ENCODE peak calls at places on chromosomes 5 and 9, in four cellular contexts. E is mesendoderm, R is H9, W is IMR-90. A is an unnamed sample.

GRCh38 chr5:158553195-158553945 is 546.3 kb downstream of the EBF1 start:
- DNase-seq in W (no peak), E (no peak), R (no peak), A (no peak)

GRCh38 chr9:91151014-91151740 is 210.5 kb downstream of the AUH start:
- DNase-seq in R (no peak), W (peak), E (no peak), A (no peak)

GRCh38 chr5:128579111-128579510 is 41.1 kb upstream of the FBN2 start:
- DNase-seq in W (peak), R (no peak), E (no peak), A (peak)

GRCh38 chr5:88480766-88481499 is 212.3 kb upstream of the TMEM161B start:
- DNase-seq in E (no peak), R (no peak), W (no peak), A (no peak)

GRCh38 chr5:1343931-1344901 is 683 bp downstream of the CLPTM1L start:
- DNase-seq in E (peak), R (no peak), W (peak), A (no peak)

GRCh38 chr5:6585168-6585567 is 47.7 kb downstream of the NSUN2 start:
- DNase-seq in E (no peak), W (no peak), R (no peak), A (no peak)

GRCh38 chr9:19498015-19498414 is 89.2 kb downstream of the ACER2 start:
- DNase-seq in R (no peak), E (no peak), W (peak), A (no peak)

GRCh38 chr5:87300744-87301143 is 33.1 kb downstream of the RASA1 start:
- DNase-seq in E (peak), W (peak), R (no peak), A (peak)

GRCh38 chr9:84002344-84002743 is 21.7 kb downstream of the RMI1 start:
- DNase-seq in R (no peak), E (no peak), W (peak), A (no peak)

GRCh38 chr5:95410269-95410668 is 19.1 kb downstream of the FAM81B start:
- DNase-seq in E (no peak), W (no peak), R (no peak), A (peak)

GRCh38 chr5:153900703-153901395 is 137.9 kb downstream of the FAM114A2 start:
- DNase-seq in E (no peak), R (no peak), W (peak), A (peak)

GRCh38 chr5:169099801-169100734 is 200.9 kb downstream of the SLIT3 start:
- DNase-seq in W (no peak), R (no peak), E (no peak), A (peak)

GRCh38 chr5:50969207-50970145 is 303.0 kb downstream of the PARP8 start:
- DNase-seq in E (peak), W (no peak), R (peak), A (no peak)

GRCh38 chr5:152051499-152052454 is 127.1 kb upstream of the GLRA1 start:
- DNase-seq in W (no peak), E (peak), R (peak), A (peak)

GRCh38 chr5:44770936-44771717 is 37.6 kb upstream of the MRPS30 start:
- DNase-seq in R (no peak), E (no peak), W (no peak), A (no peak)

GRCh38 chr5:75558221-75558620 is 46.5 kb downstream of the POLK start:
- DNase-seq in R (no peak), E (no peak), W (no peak), A (no peak)

GRCh38 chr5:1151316-1151715 is 39.5 kb upstream of the SLC12A7 start:
- DNase-seq in R (no peak), E (no peak), W (no peak), A (no peak)

GRCh38 chr9:22423566-22423965 is 23.1 kb upstream of the DMRTA1 start:
- DNase-seq in W (no peak), E (no peak), R (no peak), A (no peak)

GRCh38 chr9:16417101-16417500 is 453.4 kb downstream of the BNC2 start:
- DNase-seq in E (no peak), R (no peak), W (peak), A (no peak)

GRCh38 chr5:125461641-125462072 is 715.2 kb upstream of the ZNF608 start:
- DNase-seq in W (no peak), R (no peak), E (no peak), A (no peak)

GRCh38 chr9:86766912-86767311 is 180.4 kb downstream of the GAS1 start:
- DNase-seq in E (peak), R (no peak), W (peak), A (peak)

GRCh38 chr9:17349816-17350215 is 215.0 kb downstream of the CNTLN start:
- DNase-seq in R (no peak), E (peak), W (peak), A (no peak)

DNA sequence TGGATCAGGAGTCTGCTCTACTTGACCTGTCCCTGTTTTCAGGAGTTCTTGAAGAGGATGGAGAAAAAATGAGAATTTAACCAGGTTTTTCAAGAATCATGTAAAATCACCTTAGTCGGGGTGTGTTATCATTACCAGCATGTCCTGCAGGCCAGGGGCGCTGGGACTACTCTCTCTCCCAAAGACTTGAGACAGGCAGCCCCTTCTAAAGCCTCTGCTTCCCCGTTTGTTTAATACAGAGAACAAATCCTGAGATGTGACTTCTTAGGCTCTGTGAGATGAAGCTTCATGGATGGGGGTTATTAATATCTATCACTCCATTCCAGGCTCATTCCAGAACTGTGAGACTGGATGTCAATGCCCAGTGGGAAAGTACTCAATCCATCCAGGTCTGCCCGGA is 3.0 kb downstream of the PAX5 start:
- DNase-seq in E (no peak), R (no peak), W (no peak), A (no peak)
- H3K4me2 ChIP-seq in E (no peak), R (no peak), W (no peak), A (no peak)

DNA sequence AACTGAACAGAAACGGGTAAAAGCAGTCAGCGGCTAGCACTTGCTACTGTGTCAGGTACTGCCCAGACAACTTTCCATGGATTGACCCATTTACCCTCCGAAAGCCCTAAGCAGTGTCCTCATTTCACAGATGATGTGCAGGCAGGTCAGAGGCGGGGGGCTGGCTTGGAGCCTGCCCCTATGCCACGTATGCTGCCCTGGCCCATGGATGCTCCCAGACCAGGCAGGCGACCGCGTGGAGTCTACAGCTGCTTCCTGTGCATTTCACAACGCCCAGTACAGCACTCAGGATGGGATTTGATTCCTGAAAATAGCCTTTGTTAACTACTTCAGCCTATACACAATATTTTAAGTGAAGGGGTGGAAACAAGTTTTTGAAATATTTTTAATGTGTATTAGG is 202.9 kb downstream of the NXNL2 start:
- DNase-seq in E (no peak), W (peak), R (no peak), A (no peak)
- H2BK120ac ChIP-seq in E (no peak), W (no peak), R (no peak), A (no peak)

GRCh38 chr9:134063088-134063875 is 4.5 kb downstream of the BRD3 start:
- DNase-seq in W (no peak), R (peak), E (no peak), A (no peak)
- H3K4me2 ChIP-seq in W (no peak), R (no peak), E (no peak), A (no peak)

GRCh38 chr5:5062903-5063302 is 77.2 kb upstream of the ADAMTS16 start:
- DNase-seq in W (no peak), R (no peak), E (no peak), A (no peak)

GRCh38 chr5:5063533-5063953 is 76.6 kb upstream of the ADAMTS16 start:
- DNase-seq in E (peak), W (no peak), R (peak), A (no peak)

GRCh38 chr5:5065472-5065871 is 74.7 kb upstream of the ADAMTS16 start:
- DNase-seq in R (no peak), E (no peak), W (no peak), A (no peak)

GRCh38 chr5:5069851-5070250 is 70.3 kb upstream of the ADAMTS16 start:
- DNase-seq in E (no peak), W (no peak), R (no peak), A (peak)

DNA sequence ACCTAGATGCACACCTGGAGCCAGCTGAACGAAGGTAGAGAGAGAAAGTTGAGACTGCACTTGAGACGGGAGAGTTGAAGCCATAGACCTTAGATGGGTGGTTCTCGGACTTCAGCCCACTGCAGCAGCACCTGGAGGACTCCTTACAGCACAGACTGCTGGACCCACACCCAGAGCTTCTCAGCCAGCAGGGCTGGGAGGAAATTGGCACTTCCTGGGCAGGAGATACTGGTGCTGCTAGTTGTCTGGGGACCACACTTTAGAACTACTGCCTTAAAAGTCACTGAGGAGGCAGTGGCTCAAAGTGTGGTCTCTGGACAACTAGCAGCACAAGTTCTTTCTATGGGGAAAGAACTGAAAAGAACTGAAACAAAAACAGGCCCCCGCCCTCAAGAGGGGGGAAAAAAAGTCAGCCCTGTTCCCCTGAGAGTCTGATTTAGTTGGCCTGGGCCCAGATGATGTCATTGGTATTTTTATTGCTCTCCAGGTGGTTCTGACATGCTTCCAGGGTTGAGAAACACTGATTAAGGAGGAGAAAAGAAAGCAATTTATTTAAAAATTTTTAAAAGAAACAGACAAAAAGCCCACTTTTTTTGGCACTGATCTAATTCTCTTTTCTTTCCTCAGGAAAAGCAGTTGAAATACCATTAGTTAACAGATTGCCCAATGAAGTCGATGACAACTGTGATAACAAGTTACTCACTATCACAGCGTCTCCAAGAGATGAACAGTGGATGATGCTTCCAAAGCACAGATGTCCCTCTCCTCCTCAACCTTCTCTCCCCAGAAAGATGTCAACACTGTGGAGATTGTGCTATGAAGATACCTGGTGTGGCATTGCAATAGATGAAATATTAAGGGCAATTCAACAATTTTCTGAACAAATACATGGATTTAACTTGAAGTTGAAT is 73.6 kb upstream of the ADAMTS16 start:
- DNase-seq in R (no peak), E (peak), W (no peak), A (no peak)
- H2BK120ac ChIP-seq in R (no peak), E (no peak), W (no peak), A (no peak)

GRCh38 chr9:127927457-127928231 is 2.9 kb downstream of the PIP5KL1 start:
- DNase-seq in E (peak), R (peak), W (no peak), A (peak)

GRCh38 chr9:127925959-127926949 is 4.3 kb downstream of the PIP5KL1 start:
- DNase-seq in R (no peak), W (no peak), E (no peak), A (no peak)

GRCh38 chr9:127924736-127925444 is 5.7 kb downstream of the PIP5KL1 start:
- DNase-seq in E (no peak), W (no peak), R (no peak), A (no peak)

GRCh38 chr9:127928232-127929043 is 2.1 kb downstream of the PIP5KL1 start:
- DNase-seq in R (peak), E (no peak), W (no peak), A (no peak)

DNA sequence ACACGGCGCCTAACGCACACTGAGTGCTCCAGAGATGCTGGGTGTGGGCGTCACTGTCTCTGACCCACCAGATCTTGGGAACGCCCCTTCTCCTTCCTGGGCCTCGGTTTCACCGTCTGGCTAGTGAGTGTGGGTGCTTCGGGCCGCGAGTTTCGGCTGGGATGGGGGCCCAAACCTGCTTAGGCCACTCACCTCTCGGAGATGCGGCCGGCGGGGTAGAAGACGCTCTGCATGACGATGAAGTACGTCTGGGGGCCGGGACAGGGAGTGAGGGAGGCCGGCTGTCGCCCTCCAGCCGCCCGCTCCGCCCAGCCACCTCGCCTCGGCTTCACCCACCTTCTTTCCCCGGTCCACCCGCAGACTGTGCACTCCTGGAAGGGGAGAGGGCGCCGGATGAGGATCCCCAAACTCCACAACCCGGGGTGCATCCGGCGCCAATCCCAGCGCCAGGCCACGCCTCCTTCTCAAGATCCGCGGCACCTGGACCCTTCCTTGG is 3.6 kb downstream of the PIP5KL1 start:
- DNase-seq in W (no peak), E (peak), R (no peak), A (peak)
- H3K4me2 ChIP-seq in W (no peak), E (peak), R (peak), A (peak)

GRCh38 chr5:156824800-156825199 is 25.3 kb upstream of the PPP1R2B start:
- DNase-seq in E (peak), W (peak), R (peak), A (no peak)
- H2BK120ac ChIP-seq in E (no peak), W (no peak), R (no peak), A (no peak)

A was measured in trophoblast cell.